ENCODE peak calls at places on chromosome 15, in four cellular contexts. One of them, this sample, is unnamed.

GRCh38 chr15:92109485-92109884 is 256.0 kb downstream of the SLCO3A1 start:
- DNase-seq in stomach: no peak
- DNase-seq in tibial artery: no peak
- DNase-seq in Caco-2: no peak
- DNase-seq in this sample: no peak

GRCh38 chr15:40343512-40343911 is 2.8 kb upstream of the CCDC9B start:
- DNase-seq in Caco-2: no peak
- DNase-seq in stomach: no peak
- DNase-seq in tibial artery: peak; percentile 58
- DNase-seq in this sample: no peak

GRCh38 chr15:58269455-58270414 is 131.6 kb downstream of the AQP9 start:
- DNase-seq in tibial artery: no peak
- DNase-seq in stomach: no peak
- DNase-seq in Caco-2: peak; percentile 63
- DNase-seq in this sample: no peak

GRCh38 chr15:56869573-56869972 is 48.9 kb upstream of the TCF12 start:
- DNase-seq in stomach: peak; percentile 36
- DNase-seq in tibial artery: peak; percentile 45
- DNase-seq in Caco-2: peak; percentile 31
- DNase-seq in this sample: no peak

GRCh38 chr15:80697316-80697715 is 2.2 kb downstream of the ABHD17C start:
- DNase-seq in tibial artery: no peak
- DNase-seq in stomach: no peak
- DNase-seq in Caco-2: no peak
- DNase-seq in this sample: no peak

GRCh38 chr15:76730262-76730661 is 174.9 kb downstream of the SCAPER start:
- DNase-seq in Caco-2: no peak
- DNase-seq in tibial artery: no peak
- DNase-seq in stomach: no peak
- DNase-seq in this sample: no peak

GRCh38 chr15:44216958-44217357 is 21.9 kb upstream of the FRMD5 start:
- DNase-seq in stomach: no peak
- DNase-seq in tibial artery: no peak
- DNase-seq in Caco-2: no peak
- DNase-seq in this sample: no peak

GRCh38 chr15:48352474-48353072 is 21.3 kb downstream of the DUT start:
- DNase-seq in Caco-2: peak; percentile 62
- DNase-seq in tibial artery: peak; percentile 46
- DNase-seq in stomach: peak; percentile 64
- DNase-seq in this sample: no peak

GRCh38 chr15:80856809-80857377 is 77.7 kb downstream of the CEMIP start:
- DNase-seq in stomach: peak; percentile 70
- DNase-seq in Caco-2: no peak
- DNase-seq in tibial artery: no peak
- DNase-seq in this sample: no peak

GRCh38 chr15:88258021-88258641 is 1.6 kb upstream of the NTRK3 start:
- DNase-seq in tibial artery: peak; percentile 59
- DNase-seq in stomach: no peak
- DNase-seq in Caco-2: no peak
- DNase-seq in this sample: no peak

GRCh38 chr15:34754674-34755418 is at the start of gene GJD2:
- DNase-seq in stomach: no peak
- DNase-seq in Caco-2: no peak
- DNase-seq in tibial artery: no peak
- DNase-seq in this sample: no peak

GRCh38 chr15:73866481-73866880 is 6.9 kb upstream of the TBC1D21 start:
- DNase-seq in stomach: peak; percentile 4
- DNase-seq in Caco-2: no peak
- DNase-seq in tibial artery: no peak
- DNase-seq in this sample: no peak

GRCh38 chr15:57873564-57874209 is 167.2 kb downstream of the POLR2M start:
- DNase-seq in stomach: no peak
- DNase-seq in Caco-2: no peak
- DNase-seq in tibial artery: no peak
- DNase-seq in this sample: no peak

GRCh38 chr15:48046813-48047483 is 73.8 kb upstream of the SLC24A5 start:
- DNase-seq in stomach: no peak
- DNase-seq in tibial artery: no peak
- DNase-seq in Caco-2: no peak
- DNase-seq in this sample: no peak

GRCh38 chr15:73305331-73306211 is 63.2 kb downstream of the HCN4 start:
- DNase-seq in stomach: no peak
- DNase-seq in tibial artery: no peak
- DNase-seq in Caco-2: peak; percentile 67
- DNase-seq in this sample: no peak

GRCh38 chr15:71551566-71551965 is 258.8 kb upstream of the NR2E3 start:
- DNase-seq in tibial artery: no peak
- DNase-seq in stomach: no peak
- DNase-seq in Caco-2: no peak
- DNase-seq in this sample: no peak
- TF ChIP-seq CTCF in tibial artery: no peak
- TF ChIP-seq CTCF in stomach: no peak
- TF ChIP-seq CTCF in Caco-2: no peak
- TF ChIP-seq CTCF in this sample: no peak

GRCh38 chr15:60421544-60421943 is 23.8 kb upstream of the ANXA2 start:
- DNase-seq in tibial artery: no peak
- DNase-seq in stomach: no peak
- DNase-seq in Caco-2: no peak
- DNase-seq in this sample: no peak

GRCh38 chr15:60420322-60420721 is 22.5 kb upstream of the ANXA2 start:
- DNase-seq in stomach: no peak
- DNase-seq in Caco-2: no peak
- DNase-seq in tibial artery: no peak
- DNase-seq in this sample: no peak

GRCh38 chr15:60426870-60427528 is 29.2 kb upstream of the ANXA2 start:
- DNase-seq in Caco-2: no peak
- DNase-seq in stomach: no peak
- DNase-seq in tibial artery: no peak
- DNase-seq in this sample: no peak

GRCh38 chr15:60423540-60423939 is 25.8 kb upstream of the ANXA2 start:
- DNase-seq in stomach: no peak
- DNase-seq in Caco-2: peak; percentile 50
- DNase-seq in tibial artery: no peak
- DNase-seq in this sample: no peak

DNA sequence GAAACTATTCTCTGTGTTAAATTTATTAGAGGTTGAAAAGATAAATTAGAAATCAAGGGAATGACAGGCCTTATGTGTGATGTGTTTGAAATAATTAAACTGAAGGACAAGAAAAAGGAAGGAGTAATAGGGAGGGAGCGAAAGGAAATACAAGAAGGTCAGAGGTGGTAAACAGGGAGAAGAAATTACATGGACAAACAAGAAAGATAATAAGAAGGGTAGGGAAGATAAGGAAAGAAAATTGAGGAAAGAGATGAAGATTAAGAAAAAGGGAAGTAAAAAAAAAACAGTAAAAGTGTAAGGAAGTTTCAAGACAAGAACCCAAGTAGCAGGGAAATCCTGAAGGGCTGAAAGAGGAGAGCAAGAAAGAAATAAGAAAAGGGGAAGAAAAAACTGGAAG is 26.2 kb upstream of the ANXA2 start:
- DNase-seq in tibial artery: no peak
- DNase-seq in Caco-2: no peak
- DNase-seq in stomach: no peak
- DNase-seq in this sample: no peak
- TF ChIP-seq CTCF in tibial artery: no peak
- TF ChIP-seq CTCF in Caco-2: no peak
- TF ChIP-seq CTCF in stomach: no peak
- TF ChIP-seq CTCF in this sample: no peak

GRCh38 chr15:67905628-67906027 is 65.8 kb upstream of the RNU6-1 start:
- DNase-seq in tibial artery: no peak
- DNase-seq in Caco-2: no peak
- DNase-seq in stomach: no peak
- DNase-seq in this sample: no peak

GRCh38 chr15:67908756-67909155 is 68.9 kb upstream of the RNU6-1 start:
- DNase-seq in stomach: no peak
- DNase-seq in tibial artery: no peak
- DNase-seq in Caco-2: no peak
- DNase-seq in this sample: no peak

GRCh38 chr15:67903708-67904107 is 63.9 kb upstream of the RNU6-1 start:
- DNase-seq in stomach: no peak
- DNase-seq in Caco-2: no peak
- DNase-seq in tibial artery: no peak
- DNase-seq in this sample: peak; percentile 19

GRCh38 chr15:67907175-67907723 is 67.4 kb upstream of the RNU6-1 start:
- DNase-seq in tibial artery: no peak
- DNase-seq in Caco-2: no peak
- DNase-seq in stomach: no peak
- DNase-seq in this sample: peak; percentile 27

DNA sequence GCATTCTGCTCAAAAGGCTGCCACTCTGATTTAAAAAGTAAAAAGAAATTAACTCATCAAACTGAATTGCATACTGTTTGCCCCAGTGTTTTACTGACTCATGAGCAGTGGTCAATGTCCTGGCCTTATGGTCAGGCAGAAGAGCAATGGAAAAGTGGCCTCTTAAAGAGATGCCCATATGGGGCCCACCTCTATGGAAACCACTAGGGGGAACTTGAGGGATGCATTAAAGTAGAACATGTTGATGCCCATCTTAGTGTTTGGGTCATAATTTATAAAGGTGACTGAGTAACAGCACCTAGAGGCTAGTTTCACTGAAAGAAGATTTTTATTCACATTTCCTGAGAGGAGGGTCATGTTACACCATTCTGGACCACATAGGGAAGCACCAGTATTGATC is 66.5 kb upstream of the RNU6-1 start:
- DNase-seq in stomach: no peak
- DNase-seq in tibial artery: no peak
- DNase-seq in Caco-2: no peak
- DNase-seq in this sample: no peak
- TF ChIP-seq CTCF in stomach: no peak
- TF ChIP-seq CTCF in tibial artery: no peak
- TF ChIP-seq CTCF in Caco-2: no peak
- TF ChIP-seq CTCF in this sample: peak; percentile 28

GRCh38 chr15:61092387-61093157 is 136.5 kb downstream of the RORA start:
- DNase-seq in stomach: no peak
- DNase-seq in Caco-2: no peak
- DNase-seq in tibial artery: no peak
- DNase-seq in this sample: no peak
- TF ChIP-seq CTCF in stomach: no peak
- TF ChIP-seq CTCF in Caco-2: no peak
- TF ChIP-seq CTCF in tibial artery: no peak
- TF ChIP-seq CTCF in this sample: no peak